ENCODE peak calls at places on chromosome X, in seven cellular contexts. W, P, C, I, T, O and U are unnamed samples.

GRCh38 chrX:53317365-53318069 is 36.1 kb upstream of the IQSEC2 start:
- DNase-seq in C (peak), O (peak), P (peak), W (peak), I (peak), T (peak), U (peak)

GRCh38 chrX:13077168-13077567 is 32.7 kb upstream of the FAM9C start:
- DNase-seq in C (peak), O (no peak), I (no peak), W (no peak), P (no peak), T (no peak), U (peak)

GRCh38 chrX:110444996-110445395 is 86.3 kb downstream of the RTL9 start:
- DNase-seq in W (no peak), P (no peak), C (no peak), O (no peak), I (no peak), T (no peak), U (no peak)

GRCh38 chrX:153624196-153625091 is 22.6 kb upstream of the DUSP9 start:
- DNase-seq in W (no peak), P (no peak), T (no peak), C (peak), O (no peak), I (no peak), U (no peak)

GRCh38 chrX:66149519-66149918 is 14.5 kb upstream of the HEPH start:
- DNase-seq in I (no peak), W (no peak), T (no peak), O (no peak), C (no peak), P (no peak), U (no peak)

GRCh38 chrX:112197845-112198244 is 115.3 kb upstream of the TRPC5 start:
- DNase-seq in I (no peak), T (no peak), O (no peak), C (no peak), P (no peak), W (no peak), U (no peak)

GRCh38 chrX:129690435-129690834 is 35.7 kb upstream of the APLN start:
- DNase-seq in W (no peak), T (peak), O (peak), I (no peak), C (no peak), P (no peak), U (no peak)

GRCh38 chrX:104392350-104392749 is 137.6 kb upstream of the ESX1 start:
- DNase-seq in P (no peak), W (no peak), O (no peak), T (no peak), C (no peak), I (no peak), U (no peak)

GRCh38 chrX:10074241-10074941 is 82.4 kb upstream of the CLCN4 start:
- DNase-seq in W (no peak), T (no peak), P (no peak), C (no peak), O (no peak), I (no peak), U (no peak)

GRCh38 chrX:143994206-143994605 is 110.3 kb downstream of the UBE2NL start:
- DNase-seq in T (no peak), O (no peak), W (no peak), I (peak), P (no peak), C (no peak), U (no peak)

GRCh38 chrX:2708016-2708415 is 16.9 kb downstream of the CD99 start:
- DNase-seq in P (no peak), O (no peak), T (no peak), C (no peak), W (no peak), I (no peak), U (no peak)

GRCh38 chrX:2705461-2705860 is 14.4 kb downstream of the CD99 start:
- DNase-seq in W (no peak), O (no peak), C (no peak), I (no peak), T (no peak), P (no peak), U (no peak)

GRCh38 chrX:2705036-2705435 is 13.9 kb downstream of the CD99 start:
- DNase-seq in P (peak), O (peak), C (no peak), W (no peak), T (no peak), I (peak), U (no peak)

GRCh38 chrX:2708601-2709200 is 17.6 kb downstream of the CD99 start:
- DNase-seq in T (no peak), I (no peak), O (no peak), W (no peak), C (peak), P (no peak), U (no peak)

DNA sequence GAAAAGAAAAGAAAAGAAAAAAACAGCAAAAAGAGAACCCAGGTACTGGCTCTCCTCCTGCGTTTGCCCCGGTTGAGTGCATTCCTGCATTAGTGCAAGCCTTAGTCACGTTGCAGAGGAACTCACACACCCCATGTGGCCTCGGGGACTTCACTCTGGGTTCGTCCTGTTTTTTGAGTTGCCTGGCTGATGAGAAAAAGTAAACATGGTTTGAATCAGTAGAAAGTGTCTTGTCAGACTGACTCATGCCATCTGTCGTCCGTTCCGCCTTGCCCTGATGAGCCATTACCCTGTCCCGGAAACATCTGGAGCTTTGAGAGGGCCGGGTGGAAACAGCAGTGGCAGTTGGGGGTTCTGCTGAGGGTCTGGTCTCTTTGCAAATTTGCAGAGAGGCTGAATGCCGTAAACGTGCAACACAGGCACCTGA is 16.3 kb downstream of the CD99 start:
- DNase-seq in P (peak), C (peak), T (peak), O (peak), I (peak), W (peak), U (peak)
- H3K4me3 ChIP-seq in P (no peak), C (no peak), T (no peak), O (no peak), I (no peak), W (no peak), U (no peak)

GRCh38 chrX:48890296-48890925 is 7.2 kb downstream of the TIMM17B start:
- DNase-seq in T (no peak), O (no peak), C (no peak), P (no peak), W (no peak), I (no peak), U (no peak)
- H3K4me3 ChIP-seq in T (peak), O (peak), C (peak), P (no peak), W (peak), I (no peak), U (peak)

DNA sequence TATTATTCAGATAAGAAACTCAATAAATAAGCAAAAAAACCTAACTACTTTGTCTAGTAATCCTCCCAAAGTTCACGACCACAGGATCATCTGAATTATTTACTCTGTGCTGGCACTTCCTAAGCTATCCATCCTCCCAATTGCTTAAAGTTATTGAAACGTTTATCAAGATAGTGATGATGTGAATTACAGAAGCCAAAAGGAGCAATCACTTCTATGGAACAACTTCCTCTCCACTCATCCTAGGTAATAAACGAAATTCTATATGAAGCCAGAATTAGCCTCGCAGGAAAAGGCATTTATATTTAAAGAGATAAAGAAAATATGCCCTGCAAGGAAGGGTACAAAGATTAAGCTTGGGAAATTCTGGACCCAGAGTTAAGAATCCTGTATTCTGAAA is 475.4 kb downstream of the NLGN4X start:
- DNase-seq in O (no peak), P (no peak), W (no peak), T (no peak), I (no peak), C (no peak), U (no peak)
- H3K4me3 ChIP-seq in O (no peak), P (no peak), W (no peak), T (no peak), I (no peak), C (no peak), U (no peak)

GRCh38 chrX:133639726-133640125 is 224.4 kb upstream of the GPC4 start:
- DNase-seq in T (no peak), I (no peak), W (no peak), C (no peak), O (no peak), P (no peak), U (no peak)

GRCh38 chrX:133637765-133638164 is 222.5 kb upstream of the GPC4 start:
- DNase-seq in C (no peak), T (no peak), I (no peak), O (no peak), W (no peak), P (no peak), U (no peak)

GRCh38 chrX:133645251-133645650 is 230.0 kb upstream of the GPC4 start:
- DNase-seq in C (no peak), W (no peak), P (peak), T (no peak), O (peak), I (no peak), U (no peak)

GRCh38 chrX:133638285-133638684 is 223.0 kb upstream of the GPC4 start:
- DNase-seq in I (peak), P (peak), O (no peak), T (no peak), W (no peak), C (no peak), U (peak)

GRCh38 chrX:133640161-133641015 is 225.1 kb upstream of the GPC4 start:
- DNase-seq in I (peak), W (no peak), O (no peak), P (no peak), T (no peak), C (no peak), U (peak)
- H3K4me3 ChIP-seq in I (no peak), W (no peak), O (no peak), P (no peak), T (no peak), C (no peak), U (no peak)

GRCh38 chrX:37685452-37686347 is at the start of gene XK:
- DNase-seq in O (peak), T (peak), C (peak), I (peak), P (peak), W (no peak), U (peak)
- H3K4me3 ChIP-seq in O (peak), T (peak), C (peak), I (peak), P (no peak), W (peak), U (peak)

DNA sequence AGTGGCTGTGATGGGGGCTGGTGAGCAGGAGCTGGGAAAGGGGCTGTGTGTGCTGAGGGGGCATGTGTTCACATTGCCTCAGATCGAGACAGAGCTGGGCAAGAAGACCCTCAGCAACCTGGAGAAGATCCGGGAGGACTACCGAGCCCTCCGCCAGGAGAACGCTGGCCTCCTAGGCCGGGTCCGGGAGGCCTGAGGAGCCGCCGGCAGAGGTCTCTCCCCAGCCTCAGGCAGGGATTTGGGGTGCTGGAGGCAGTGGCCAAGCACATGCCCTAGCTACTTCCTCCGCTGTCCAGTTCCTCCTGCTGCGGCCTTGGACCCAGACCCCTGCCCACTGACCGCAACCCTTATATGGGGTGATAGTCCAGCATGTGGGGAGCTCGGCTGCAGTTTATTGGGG is 14.4 kb downstream of the FOXP3 start:
- DNase-seq in C (no peak), I (no peak), P (no peak), W (no peak), O (no peak), T (no peak), U (no peak)
- H3K4me3 ChIP-seq in C (no peak), I (no peak), P (no peak), W (no peak), O (no peak), T (no peak), U (no peak)

GRCh38 chrX:95823796-95824195 is 860.8 kb upstream of the DIAPH2 start:
- DNase-seq in T (no peak), O (no peak), C (no peak), P (no peak), W (no peak), I (no peak), U (no peak)
- H3K4me3 ChIP-seq in T (no peak), O (no peak), C (no peak), P (no peak), W (no peak), I (no peak), U (no peak)

DNA sequence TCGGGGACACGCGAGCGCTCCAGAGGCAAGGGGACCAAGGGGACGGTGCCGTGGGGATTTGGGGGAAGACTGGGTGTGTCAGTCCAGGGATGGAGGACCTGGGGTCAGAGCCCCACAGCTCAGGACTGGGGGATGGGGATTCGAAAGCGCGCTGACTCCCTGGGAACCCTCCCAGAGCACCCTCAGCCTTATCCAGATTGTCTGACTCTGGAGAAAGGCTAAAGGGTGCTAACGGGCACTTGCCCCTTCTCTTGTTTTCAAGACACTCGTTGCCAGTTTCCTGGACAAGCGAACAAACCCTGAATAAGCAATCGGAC is 1.1 kb downstream of the DOCK11 start:
- DNase-seq in C (no peak), P (no peak), I (no peak), W (no peak), T (no peak), O (no peak), U (no peak)
- H3K4me3 ChIP-seq in C (peak), P (no peak), I (peak), W (peak), T (peak), O (peak), U (peak)

DNA sequence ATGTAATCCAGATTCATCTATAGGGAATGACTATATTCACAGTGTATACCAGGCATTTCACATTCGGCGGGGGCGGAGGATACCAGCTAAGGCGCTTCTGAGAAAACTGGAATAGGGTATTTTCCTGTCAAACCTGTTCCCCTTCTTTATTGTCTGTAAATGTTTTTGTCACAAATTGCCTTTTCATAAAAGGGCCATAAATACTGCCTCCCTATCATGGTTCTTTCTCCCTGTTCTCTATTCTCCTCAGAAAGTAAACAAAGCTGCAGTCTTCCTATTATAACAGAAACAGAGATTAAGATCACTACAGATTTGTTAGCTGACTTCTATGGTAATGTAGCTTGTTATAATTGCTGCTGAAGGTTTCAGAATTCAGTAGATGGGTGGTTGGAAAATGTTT is 32.1 kb downstream of the MID2 start:
- DNase-seq in P (no peak), T (no peak), I (no peak), O (no peak), W (no peak), C (no peak), U (no peak)
- H3K4me3 ChIP-seq in P (no peak), T (no peak), I (no peak), O (no peak), W (no peak), C (no peak), U (no peak)